ENCODE peak calls at places on chromosome 15, in five cellular contexts. One of them, this sample, is unnamed. For H3K9me3, the result is how much of the 10 kb centered on the place peaks cover.

GRCh38 chr15:61639491-61639890 is 410.4 kb upstream of the RORA start:
- DNase-seq in heart left ventricle: no peak
- DNase-seq in Karpas-422: no peak
- DNase-seq in PC-9: no peak
- DNase-seq in CD8-positive, alpha-beta memory T cell: no peak
- DNase-seq in this sample: no peak

GRCh38 chr15:81195339-81195864 is 1.3 kb upstream of the IL16 start:
- DNase-seq in heart left ventricle: no peak
- DNase-seq in Karpas-422: no peak
- DNase-seq in PC-9: no peak
- DNase-seq in CD8-positive, alpha-beta memory T cell: no peak
- DNase-seq in this sample: no peak

GRCh38 chr15:59335197-59335786 is 37.4 kb downstream of the MYO1E start:
- DNase-seq in heart left ventricle: no peak
- DNase-seq in Karpas-422: no peak
- DNase-seq in PC-9: no peak
- DNase-seq in CD8-positive, alpha-beta memory T cell: no peak
- DNase-seq in this sample: no peak

GRCh38 chr15:95561463-95561862 is 769.0 kb upstream of the NR2F2 start:
- DNase-seq in heart left ventricle: no peak
- DNase-seq in Karpas-422: no peak
- DNase-seq in PC-9: no peak
- DNase-seq in CD8-positive, alpha-beta memory T cell: no peak
- DNase-seq in this sample: no peak

GRCh38 chr15:51667478-51667877 is 13.8 kb upstream of the SCG3 start:
- DNase-seq in heart left ventricle: no peak
- DNase-seq in Karpas-422: no peak
- DNase-seq in PC-9: no peak
- DNase-seq in CD8-positive, alpha-beta memory T cell: no peak
- DNase-seq in this sample: no peak

GRCh38 chr15:35399901-35400300 is 146.1 kb downstream of the DPH6 start:
- DNase-seq in heart left ventricle: no peak
- DNase-seq in Karpas-422: no peak
- DNase-seq in PC-9: no peak
- DNase-seq in CD8-positive, alpha-beta memory T cell: no peak
- DNase-seq in this sample: no peak

GRCh38 chr15:91061997-91062396 is 38.1 kb upstream of the SV2B start:
- DNase-seq in heart left ventricle: no peak
- DNase-seq in Karpas-422: no peak
- DNase-seq in PC-9: no peak
- DNase-seq in CD8-positive, alpha-beta memory T cell: no peak
- DNase-seq in this sample: no peak

GRCh38 chr15:32688151-32688639 is 29.6 kb upstream of the GREM1 start:
- DNase-seq in heart left ventricle: no peak
- DNase-seq in Karpas-422: no peak
- DNase-seq in PC-9: peak
- DNase-seq in CD8-positive, alpha-beta memory T cell: no peak
- DNase-seq in this sample: no peak

GRCh38 chr15:56752986-56753385 is 19.7 kb upstream of the ZNF280D start:
- DNase-seq in heart left ventricle: no peak
- DNase-seq in Karpas-422: no peak
- DNase-seq in PC-9: no peak
- DNase-seq in CD8-positive, alpha-beta memory T cell: no peak
- DNase-seq in this sample: no peak

GRCh38 chr15:68492855-68493254 is 60.9 kb upstream of the ITGA11 start:
- DNase-seq in heart left ventricle: peak
- DNase-seq in Karpas-422: no peak
- DNase-seq in PC-9: no peak
- DNase-seq in CD8-positive, alpha-beta memory T cell: no peak
- DNase-seq in this sample: no peak

GRCh38 chr15:64460737-64461576 is 579 bp downstream of the ZNF609 start:
- DNase-seq in heart left ventricle: peak
- DNase-seq in Karpas-422: peak
- DNase-seq in PC-9: peak
- DNase-seq in CD8-positive, alpha-beta memory T cell: peak
- DNase-seq in this sample: no peak

GRCh38 chr15:101320501-101321052 is 25.5 kb upstream of the SNRPA1 start:
- DNase-seq in heart left ventricle: peak
- DNase-seq in Karpas-422: peak
- DNase-seq in PC-9: no peak
- DNase-seq in CD8-positive, alpha-beta memory T cell: peak
- DNase-seq in this sample: no peak

DNA sequence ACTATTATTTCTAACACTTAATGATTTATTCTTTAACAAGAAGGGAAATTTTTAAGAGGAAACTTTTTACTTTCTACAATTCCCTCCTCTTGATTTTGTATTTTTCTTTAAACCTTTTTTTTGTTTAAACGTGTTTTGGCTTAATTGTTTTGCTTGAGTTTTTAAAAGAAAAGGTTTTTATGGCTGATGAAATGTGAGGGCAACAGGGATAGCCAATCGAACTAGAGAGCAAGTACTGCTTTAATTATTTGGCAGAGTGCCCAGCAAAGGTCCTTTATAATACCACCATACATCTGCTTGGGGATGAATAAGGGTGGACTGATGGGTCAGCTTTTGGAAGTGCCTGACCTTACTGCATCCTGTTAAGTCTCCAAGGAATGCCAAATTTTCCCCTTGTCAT is 19.6 kb upstream of the MTHFS start:
- DNase-seq in heart left ventricle: no peak
- DNase-seq in Karpas-422: no peak
- DNase-seq in PC-9: no peak
- DNase-seq in CD8-positive, alpha-beta memory T cell: no peak
- DNase-seq in this sample: no peak
- H3K9me3 ChIP-seq in heart left ventricle: under half
- H3K9me3 ChIP-seq in Karpas-422: half or more
- H3K9me3 ChIP-seq in PC-9: half or more
- H3K9me3 ChIP-seq in CD8-positive, alpha-beta memory T cell: under half
- H3K9me3 ChIP-seq in this sample: under half

DNA sequence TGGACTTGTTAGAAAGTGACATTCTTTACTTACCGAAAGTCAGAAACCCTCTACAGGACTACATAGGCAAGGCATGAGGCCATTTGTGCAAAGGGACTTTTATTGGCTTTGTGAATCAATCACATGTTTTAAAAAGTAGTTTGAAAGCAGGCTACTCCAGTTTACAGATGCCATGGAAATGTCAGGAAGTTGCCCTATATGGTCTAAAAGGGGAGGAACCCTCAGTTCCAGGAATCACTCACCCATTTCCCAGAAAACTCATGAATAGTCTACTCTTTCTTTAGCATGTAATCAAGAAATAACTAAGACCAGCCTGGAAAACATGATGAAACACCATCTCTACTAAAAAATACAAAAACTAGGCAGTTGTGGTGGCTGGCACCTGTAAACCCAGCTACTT is 51.0 kb upstream of the MKRN3 start:
- DNase-seq in heart left ventricle: no peak
- DNase-seq in Karpas-422: no peak
- DNase-seq in PC-9: no peak
- DNase-seq in CD8-positive, alpha-beta memory T cell: no peak
- DNase-seq in this sample: no peak
- H3K9me3 ChIP-seq in heart left ventricle: under half
- H3K9me3 ChIP-seq in Karpas-422: under half
- H3K9me3 ChIP-seq in PC-9: under half
- H3K9me3 ChIP-seq in CD8-positive, alpha-beta memory T cell: under half
- H3K9me3 ChIP-seq in this sample: under half

GRCh38 chr15:25243800-25244097 is 195.1 kb downstream of the UBE3A start:
- DNase-seq in heart left ventricle: no peak
- DNase-seq in Karpas-422: no peak
- DNase-seq in PC-9: no peak
- DNase-seq in CD8-positive, alpha-beta memory T cell: peak
- DNase-seq in this sample: no peak

GRCh38 chr15:25241241-25241801 is 197.5 kb downstream of the UBE3A start:
- DNase-seq in heart left ventricle: peak
- DNase-seq in Karpas-422: no peak
- DNase-seq in PC-9: no peak
- DNase-seq in CD8-positive, alpha-beta memory T cell: peak
- DNase-seq in this sample: peak

GRCh38 chr15:25242166-25242879 is 196.5 kb downstream of the UBE3A start:
- DNase-seq in heart left ventricle: no peak
- DNase-seq in Karpas-422: no peak
- DNase-seq in PC-9: no peak
- DNase-seq in CD8-positive, alpha-beta memory T cell: peak
- DNase-seq in this sample: peak

GRCh38 chr15:25244731-25245585 is 193.9 kb downstream of the UBE3A start:
- DNase-seq in heart left ventricle: no peak
- DNase-seq in Karpas-422: no peak
- DNase-seq in PC-9: no peak
- DNase-seq in CD8-positive, alpha-beta memory T cell: peak
- DNase-seq in this sample: peak

GRCh38 chr15:25242957-25243799 is 195.6 kb downstream of the UBE3A start:
- DNase-seq in heart left ventricle: no peak
- DNase-seq in Karpas-422: no peak
- DNase-seq in PC-9: no peak
- DNase-seq in CD8-positive, alpha-beta memory T cell: peak
- DNase-seq in this sample: peak
- H3K9me3 ChIP-seq in heart left ventricle: under half
- H3K9me3 ChIP-seq in Karpas-422: under half
- H3K9me3 ChIP-seq in PC-9: under half
- H3K9me3 ChIP-seq in CD8-positive, alpha-beta memory T cell: under half
- H3K9me3 ChIP-seq in this sample: under half

DNA sequence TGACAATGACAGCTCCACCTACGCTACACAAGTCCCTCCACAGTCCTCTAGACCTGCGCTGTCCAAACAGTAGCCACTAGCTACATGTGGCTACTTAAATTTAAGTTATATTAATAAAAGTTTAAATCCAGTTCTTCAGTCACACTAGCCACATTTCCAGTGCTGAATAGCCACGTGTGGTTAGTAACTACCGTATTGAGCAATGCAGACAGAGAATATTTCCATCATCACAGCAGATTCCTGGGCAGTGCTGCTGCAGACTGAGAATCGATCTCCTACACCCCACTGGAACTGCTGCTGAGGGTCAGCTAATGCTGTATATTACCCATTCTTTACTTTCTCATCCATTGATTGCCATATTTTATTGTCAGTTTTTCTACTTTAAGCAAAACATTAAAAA is 40.9 kb downstream of the HDC start:
- DNase-seq in heart left ventricle: no peak
- DNase-seq in Karpas-422: no peak
- DNase-seq in PC-9: no peak
- DNase-seq in CD8-positive, alpha-beta memory T cell: no peak
- DNase-seq in this sample: no peak
- H3K9me3 ChIP-seq in heart left ventricle: under half
- H3K9me3 ChIP-seq in Karpas-422: under half
- H3K9me3 ChIP-seq in PC-9: under half
- H3K9me3 ChIP-seq in CD8-positive, alpha-beta memory T cell: under half
- H3K9me3 ChIP-seq in this sample: under half

GRCh38 chr15:72354496-72354895 is 21.3 kb downstream of the HEXA start:
- DNase-seq in heart left ventricle: no peak
- DNase-seq in Karpas-422: no peak
- DNase-seq in PC-9: no peak
- DNase-seq in CD8-positive, alpha-beta memory T cell: no peak
- DNase-seq in this sample: no peak
- H3K9me3 ChIP-seq in heart left ventricle: under half
- H3K9me3 ChIP-seq in Karpas-422: under half
- H3K9me3 ChIP-seq in PC-9: under half
- H3K9me3 ChIP-seq in CD8-positive, alpha-beta memory T cell: under half
- H3K9me3 ChIP-seq in this sample: under half